ENCODE peak calls at places on chromosomes 6 and 20, in nine cellular contexts. Y, H, M, R, O, K, G, L and W are unnamed samples.

GRCh38 chr20:55255016-55255415 is 750.3 kb downstream of the CBLN4 start:
- DNase-seq in Y (no peak), H (no peak), M (no peak), R (no peak), O (no peak), K (no peak), G (no peak), L (no peak), W (no peak)

GRCh38 chr6:128599036-128599435 is 78.6 kb upstream of the PTPRK start:
- DNase-seq in Y (no peak), H (no peak), M (no peak), R (no peak), O (no peak), K (no peak), G (no peak), L (no peak), W (no peak)

GRCh38 chr6:147549531-147549930 is 41.0 kb downstream of the SAMD5 start:
- DNase-seq in Y (no peak), H (no peak), M (no peak), R (no peak), O (no peak), K (no peak), G (no peak), L (no peak), W (no peak)

GRCh38 chr6:57254055-57254717 is 32.1 kb upstream of the RAB23 start:
- DNase-seq in Y (no peak), H (no peak), M (no peak), R (no peak), O (no peak), K (no peak), G (no peak), L (no peak), W (peak)

GRCh38 chr6:30357678-30358339 is 12.9 kb downstream of the RPP21 start:
- DNase-seq in Y (peak), H (no peak), M (peak), R (peak), O (peak), K (no peak), G (peak), L (peak), W (peak)

GRCh38 chr20:44745560-44746366 is at the start of gene KCNK15:
- DNase-seq in Y (no peak), H (no peak), M (peak), R (no peak), O (peak), K (no peak), G (peak), L (no peak), W (peak)

GRCh38 chr20:47489448-47489872 is 12.2 kb upstream of the NCOA3 start:
- DNase-seq in Y (no peak), H (peak), M (no peak), R (no peak), O (peak), K (no peak), G (no peak), L (no peak), W (no peak)

GRCh38 chr20:34516874-34517542 is 786 bp downstream of the DYNLRB1 start:
- DNase-seq in Y (no peak), H (no peak), M (peak), R (no peak), O (no peak), K (peak), G (no peak), L (peak), W (no peak)

GRCh38 chr6:4610256-4610655 is 165.9 kb upstream of the CDYL start:
- DNase-seq in Y (no peak), H (no peak), M (no peak), R (no peak), O (peak), K (no peak), G (no peak), L (peak), W (no peak)

GRCh38 chr6:155481215-155481614 is 25.6 kb upstream of the NOX3 start:
- DNase-seq in Y (no peak), H (no peak), M (no peak), R (no peak), O (no peak), K (no peak), G (no peak), L (no peak), W (no peak)

GRCh38 chr6:2560140-2560818 is 190.4 kb downstream of the MYLK4 start:
- DNase-seq in Y (no peak), H (no peak), M (no peak), R (no peak), O (no peak), K (no peak), G (no peak), L (no peak), W (no peak)

GRCh38 chr20:29690274-29690673 is 1567.2 kb upstream of the DEFB115 start:
- DNase-seq in Y (no peak), H (no peak), M (no peak), R (no peak), O (no peak), K (no peak), G (no peak), L (no peak), W (no peak)

GRCh38 chr20:24701668-24702067 is 232.2 kb downstream of the SYNDIG1 start:
- DNase-seq in Y (no peak), H (no peak), M (no peak), R (no peak), O (no peak), K (peak), G (no peak), L (no peak), W (no peak)

DNA sequence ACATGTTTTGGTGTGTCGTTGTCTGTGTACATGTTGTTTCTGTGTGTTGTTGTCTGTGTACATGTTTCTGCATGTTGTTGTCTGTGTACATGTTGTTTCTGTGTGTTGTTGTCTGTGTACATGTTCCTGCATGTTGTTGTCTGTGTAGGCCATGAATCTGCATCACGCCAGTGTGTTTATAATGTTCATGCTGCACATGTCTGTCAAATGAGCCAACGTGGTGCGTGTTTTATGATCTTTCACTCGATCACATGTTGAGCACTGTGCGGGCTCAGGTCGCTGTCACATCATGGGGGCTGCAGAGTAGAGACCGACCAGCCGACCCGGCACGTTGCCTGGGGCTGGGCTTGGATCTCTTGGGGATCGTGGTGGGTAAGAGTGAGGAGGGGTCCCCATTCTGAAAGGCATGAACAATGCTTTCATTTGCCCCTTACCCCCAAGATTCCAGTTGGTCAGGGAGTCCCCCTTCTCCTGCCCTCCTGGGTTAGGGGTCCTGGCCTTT is 26.5 kb upstream of the SLCO4A1 start:
- DNase-seq in Y (no peak), H (no peak), M (no peak), R (no peak), O (no peak), K (no peak), G (no peak), L (no peak), W (no peak)
- TF ChIP-seq CTCF in Y (no peak), H (no peak), M (no peak), R (no peak), O (no peak), K (no peak), G (no peak), L (no peak), W (no peak)

GRCh38 chr6:69818223-69818930 is 21.6 kb upstream of the LMBRD1 start:
- DNase-seq in Y (no peak), H (no peak), M (no peak), R (no peak), O (no peak), K (no peak), G (no peak), L (no peak), W (no peak)
- TF ChIP-seq CTCF in Y (no peak), H (no peak), M (no peak), R (no peak), O (no peak), K (no peak), G (no peak), L (no peak), W (no peak)

GRCh38 chr20:20594171-20594530 is 118.3 kb downstream of the RALGAPA2 start:
- DNase-seq in Y (no peak), H (no peak), M (no peak), R (peak), O (no peak), K (no peak), G (no peak), L (no peak), W (no peak)
- TF ChIP-seq CTCF in Y (peak), H (peak), M (no peak), R (peak), O (no peak), K (peak), G (peak), L (no peak), W (peak)

GRCh38 chr20:40741507-40742106 is 52.6 kb upstream of the MAFB start:
- DNase-seq in Y (peak), H (peak), M (peak), R (peak), O (peak), K (no peak), G (peak), L (peak), W (no peak)
- TF ChIP-seq CTCF in Y (peak), H (peak), M (no peak), R (peak), O (peak), K (peak), G (peak), L (peak), W (peak)

DNA sequence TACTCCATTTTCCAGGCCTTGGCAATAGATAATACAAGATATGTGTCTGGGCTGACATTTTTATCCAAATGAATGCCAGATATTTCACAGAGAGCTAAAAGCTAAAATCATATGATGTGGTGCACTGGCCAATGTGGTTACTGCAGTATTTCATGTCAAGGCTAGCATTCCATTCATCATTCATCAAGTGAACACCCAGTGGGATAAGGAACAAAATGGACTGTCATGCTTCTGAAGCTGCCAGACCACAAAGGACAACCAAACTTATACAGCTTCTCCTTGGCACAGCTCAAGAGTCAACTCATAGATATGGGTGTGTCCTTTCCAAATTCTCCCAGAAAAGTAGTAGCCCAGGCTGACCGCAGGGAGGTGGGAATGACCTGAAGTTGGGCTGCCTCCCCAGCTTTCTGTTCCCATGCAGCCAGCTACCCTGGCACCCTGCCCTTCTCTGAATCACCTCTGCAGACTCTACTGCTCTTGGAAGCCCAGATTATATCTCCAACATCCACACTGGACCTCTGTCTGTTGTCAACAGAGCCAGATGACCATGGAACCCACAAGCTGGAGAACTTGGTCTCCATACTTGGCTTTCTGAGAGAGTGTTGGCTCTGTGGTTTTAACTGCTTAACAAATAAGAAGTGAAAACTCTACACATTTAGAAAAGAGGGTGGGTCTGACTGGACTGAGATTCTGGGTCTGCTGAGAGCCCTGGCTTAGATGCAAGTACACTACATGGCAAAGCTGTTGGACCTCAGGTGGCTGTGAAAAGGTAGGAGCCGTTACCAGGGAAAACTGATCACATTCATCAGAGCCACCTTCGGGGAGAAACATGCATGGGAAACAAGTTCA is 122.8 kb downstream of the ALDH8A1 start:
- DNase-seq in Y (peak), H (peak), M (no peak), R (no peak), O (peak), K (no peak), G (peak), L (no peak), W (no peak)
- TF ChIP-seq CTCF in Y (no peak), H (no peak), M (no peak), R (no peak), O (peak), K (no peak), G (no peak), L (no peak), W (no peak)

GRCh38 chr6:85678602-85679444 is 36.1 kb upstream of the SYNCRIP start:
- DNase-seq in Y (peak), H (peak), M (peak), R (peak), O (peak), K (peak), G (peak), L (peak), W (peak)

GRCh38 chr6:85675030-85675819 is 32.5 kb upstream of the SYNCRIP start:
- DNase-seq in Y (no peak), H (no peak), M (no peak), R (no peak), O (no peak), K (no peak), G (no peak), L (no peak), W (no peak)

GRCh38 chr6:85676086-85676729 is 33.5 kb upstream of the SYNCRIP start:
- DNase-seq in Y (no peak), H (no peak), M (no peak), R (no peak), O (no peak), K (no peak), G (no peak), L (no peak), W (no peak)

GRCh38 chr6:85678000-85678601 is 35.4 kb upstream of the SYNCRIP start:
- DNase-seq in Y (no peak), H (no peak), M (no peak), R (no peak), O (no peak), K (no peak), G (no peak), L (no peak), W (no peak)

GRCh38 chr6:85677243-85677956 is 34.7 kb upstream of the SYNCRIP start:
- DNase-seq in Y (no peak), H (no peak), M (no peak), R (no peak), O (no peak), K (no peak), G (no peak), L (no peak), W (no peak)
- TF ChIP-seq CTCF in Y (no peak), H (no peak), M (no peak), R (peak), O (peak), K (peak), G (no peak), L (no peak), W (peak)

DNA sequence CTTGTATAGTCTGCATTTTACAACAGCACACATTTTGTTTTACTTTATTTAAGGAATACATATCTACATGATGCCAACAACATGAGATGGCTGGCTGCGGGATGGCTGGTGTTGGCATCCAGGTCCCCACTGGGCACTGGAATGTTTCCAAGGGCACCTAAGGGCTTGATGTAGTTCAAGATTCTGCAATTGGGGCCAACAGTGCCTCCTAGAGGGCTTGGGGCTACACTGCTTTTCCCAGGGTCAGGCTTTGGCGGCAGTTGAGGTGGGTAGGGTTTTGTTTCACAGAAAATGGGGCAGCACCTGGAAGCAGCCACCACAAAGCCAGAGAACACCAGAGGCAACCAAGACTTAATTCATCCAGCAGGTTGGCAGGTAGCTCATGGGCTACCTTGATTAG is 202.2 kb upstream of the PRND start:
- DNase-seq in Y (no peak), H (no peak), M (no peak), R (no peak), O (no peak), K (no peak), G (no peak), L (peak), W (no peak)
- TF ChIP-seq CTCF in Y (peak), H (peak), M (no peak), R (peak), O (peak), K (no peak), G (peak), L (no peak), W (peak)

GRCh38 chr6:77339926-77340325 is 123.4 kb downstream of the HTR1B start:
- DNase-seq in Y (no peak), H (no peak), M (no peak), R (no peak), O (no peak), K (no peak), G (no peak), L (no peak), W (no peak)
- TF ChIP-seq CTCF in Y (no peak), H (no peak), M (no peak), R (no peak), O (no peak), K (no peak), G (no peak), L (no peak), W (no peak)

GRCh38 chr6:75201901-75202672 is 3.8 kb downstream of the COL12A1 start:
- DNase-seq in Y (no peak), H (peak), M (no peak), R (no peak), O (no peak), K (no peak), G (no peak), L (no peak), W (peak)
- TF ChIP-seq CTCF in Y (no peak), H (no peak), M (no peak), R (no peak), O (no peak), K (peak), G (no peak), L (no peak), W (no peak)